ENCODE peak calls at places on chromosomes 11 and 22, in six cellular contexts. One of them, this sample, is unnamed.

GRCh38 chr22:43378011-43378704 is 33.7 kb upstream of the MPPED1 start:
- DNase-seq in IMR-90: peak; percentile 3
- DNase-seq in ovary: peak; percentile 56
- DNase-seq in body of pancreas: peak; percentile 79
- DNase-seq in spleen: no peak
- DNase-seq in tibial nerve: peak; percentile 40
- DNase-seq in this sample: no peak

GRCh38 chr11:45414082-45414481 is 127.9 kb upstream of the SYT13 start:
- DNase-seq in tibial nerve: no peak
- DNase-seq in IMR-90: no peak
- DNase-seq in spleen: no peak
- DNase-seq in ovary: no peak
- DNase-seq in body of pancreas: no peak
- DNase-seq in this sample: no peak

GRCh38 chr11:65429724-65430405 is 7.3 kb downstream of the NEAT1 start:
- DNase-seq in body of pancreas: peak; percentile 82
- DNase-seq in tibial nerve: peak; percentile 57
- DNase-seq in IMR-90: peak; percentile 80
- DNase-seq in spleen: peak; percentile 91
- DNase-seq in ovary: peak; percentile 75
- DNase-seq in this sample: peak; percentile 89

GRCh38 chr11:108670381-108670930 is 5.6 kb downstream of the DDX10 start:
- DNase-seq in tibial nerve: no peak
- DNase-seq in ovary: no peak
- DNase-seq in spleen: no peak
- DNase-seq in body of pancreas: no peak
- DNase-seq in IMR-90: no peak
- DNase-seq in this sample: no peak

GRCh38 chr22:44336962-44337657 is 24.4 kb upstream of the SHISAL1 start:
- DNase-seq in IMR-90: no peak
- DNase-seq in tibial nerve: no peak
- DNase-seq in ovary: no peak
- DNase-seq in body of pancreas: no peak
- DNase-seq in spleen: no peak
- DNase-seq in this sample: no peak

GRCh38 chr11:122398167-122398566 is 257.4 kb upstream of the UBASH3B start:
- DNase-seq in spleen: no peak
- DNase-seq in tibial nerve: no peak
- DNase-seq in IMR-90: peak; percentile 12
- DNase-seq in body of pancreas: no peak
- DNase-seq in ovary: no peak
- DNase-seq in this sample: no peak

GRCh38 chr22:31474743-31475142 is 14.9 kb downstream of the EIF4ENIF1 start:
- DNase-seq in IMR-90: peak; percentile 89
- DNase-seq in ovary: no peak
- DNase-seq in tibial nerve: no peak
- DNase-seq in spleen: no peak
- DNase-seq in body of pancreas: no peak
- DNase-seq in this sample: no peak

GRCh38 chr11:28878025-28878424 is 769.8 kb downstream of the METTL15 start:
- DNase-seq in ovary: no peak
- DNase-seq in tibial nerve: no peak
- DNase-seq in IMR-90: peak; percentile 14
- DNase-seq in body of pancreas: no peak
- DNase-seq in spleen: no peak
- DNase-seq in this sample: no peak

GRCh38 chr11:126884192-126884973 is 116.2 kb downstream of the KIRREL3 start:
- DNase-seq in IMR-90: no peak
- DNase-seq in ovary: no peak
- DNase-seq in spleen: no peak
- DNase-seq in tibial nerve: no peak
- DNase-seq in body of pancreas: no peak
- DNase-seq in this sample: no peak

DNA sequence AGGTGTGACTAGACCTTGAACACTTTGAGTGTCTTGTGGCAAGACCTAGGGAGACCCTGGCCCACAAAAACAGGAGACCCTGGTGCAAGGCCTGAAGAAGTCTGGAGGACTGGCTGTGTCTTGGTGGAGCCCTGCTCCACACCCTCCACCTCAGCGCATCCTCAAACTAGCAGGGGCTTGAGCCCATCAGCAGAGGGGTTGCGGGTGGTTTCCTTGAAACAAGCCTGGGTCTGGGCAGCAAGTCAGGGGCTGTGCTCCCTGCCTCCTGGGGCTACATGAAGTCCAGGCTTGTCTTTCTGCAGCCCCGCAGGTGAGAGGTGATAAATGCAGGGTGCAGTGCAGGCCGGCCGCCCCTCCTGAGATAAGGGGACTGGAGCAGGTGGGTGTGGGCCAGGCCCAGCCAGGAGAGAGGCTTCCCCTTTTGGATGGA is 2.9 kb downstream of the CDKN1C start:
- DNase-seq in body of pancreas: no peak
- DNase-seq in tibial nerve: no peak
- DNase-seq in ovary: no peak
- DNase-seq in IMR-90: no peak
- DNase-seq in spleen: no peak
- DNase-seq in this sample: no peak
- H3K4me3 ChIP-seq in body of pancreas: no peak overlapping the region
- H3K4me3 ChIP-seq in tibial nerve: no peak overlapping the region
- H3K4me3 ChIP-seq in ovary: peak overlapping the region; percentile 75
- H3K4me3 ChIP-seq in IMR-90: no peak overlapping the region
- H3K4me3 ChIP-seq in spleen: peak overlapping the region; percentile 54
- H3K4me3 ChIP-seq in this sample: peak overlapping the region; percentile 77

GRCh38 chr11:1258401-1259075 is 35.7 kb downstream of the MUC5B start:
- DNase-seq in ovary: no peak
- DNase-seq in body of pancreas: no peak
- DNase-seq in tibial nerve: no peak
- DNase-seq in spleen: no peak
- DNase-seq in IMR-90: no peak
- DNase-seq in this sample: no peak
- H3K9me3 ChIP-seq in ovary: no peaks in the 10 kb centered on the region
- H3K9me3 ChIP-seq in body of pancreas: no peaks in the 10 kb centered on the region
- H3K9me3 ChIP-seq in tibial nerve: no peaks in the 10 kb centered on the region
- H3K9me3 ChIP-seq in spleen: no peaks in the 10 kb centered on the region
- H3K9me3 ChIP-seq in IMR-90: peaks cover 2% of the 10 kb centered on the region
- H3K9me3 ChIP-seq in this sample: no peaks in the 10 kb centered on the region

GRCh38 chr22:20507253-20508066 is at the start of gene MED15:
- DNase-seq in body of pancreas: peak; percentile 91
- DNase-seq in ovary: peak; percentile 89
- DNase-seq in IMR-90: peak; percentile 89
- DNase-seq in tibial nerve: peak; percentile 87
- DNase-seq in spleen: peak; percentile 98
- DNase-seq in this sample: peak; percentile 96
- TF ChIP-seq CTCF in body of pancreas: no peak
- TF ChIP-seq CTCF in ovary: no peak
- TF ChIP-seq CTCF in IMR-90: no peak
- TF ChIP-seq CTCF in tibial nerve: no peak
- TF ChIP-seq CTCF in spleen: no peak
- TF ChIP-seq CTCF in this sample: peak; percentile 40

GRCh38 chr11:6319879-6320410 is 356 bp downstream of the CAVIN3 start:
- DNase-seq in body of pancreas: peak; percentile 91
- DNase-seq in spleen: peak; percentile 83
- DNase-seq in tibial nerve: peak; percentile 89
- DNase-seq in ovary: peak; percentile 87
- DNase-seq in IMR-90: peak; percentile 91
- DNase-seq in this sample: peak; percentile 90

GRCh38 chr11:6319001-6319878 is 1.1 kb downstream of the CAVIN3 start:
- DNase-seq in body of pancreas: peak; percentile 41
- DNase-seq in spleen: peak; percentile 76
- DNase-seq in ovary: peak; percentile 57
- DNase-seq in IMR-90: peak; percentile 34
- DNase-seq in tibial nerve: peak; percentile 8
- DNase-seq in this sample: peak; percentile 47

GRCh38 chr11:6321356-6321755 is 1.1 kb upstream of the CAVIN3 start:
- DNase-seq in spleen: no peak
- DNase-seq in tibial nerve: no peak
- DNase-seq in IMR-90: no peak
- DNase-seq in body of pancreas: no peak
- DNase-seq in ovary: no peak
- DNase-seq in this sample: no peak

GRCh38 chr11:6321961-6322362 is 1.7 kb upstream of the CAVIN3 start:
- DNase-seq in tibial nerve: no peak
- DNase-seq in spleen: no peak
- DNase-seq in IMR-90: peak; percentile 82
- DNase-seq in body of pancreas: no peak
- DNase-seq in ovary: no peak
- DNase-seq in this sample: no peak

GRCh38 chr11:6320411-6321207 is at the start of gene CAVIN3:
- DNase-seq in IMR-90: peak; percentile 85
- DNase-seq in spleen: peak; percentile 80
- DNase-seq in ovary: peak; percentile 86
- DNase-seq in tibial nerve: peak; percentile 85
- DNase-seq in body of pancreas: peak; percentile 79
- DNase-seq in this sample: peak; percentile 73
- H3K4me3 ChIP-seq in IMR-90: peak within 1 kb of the TSS; percentile 69
- H3K4me3 ChIP-seq in spleen: peak within 1 kb of the TSS; percentile 20
- H3K4me3 ChIP-seq in ovary: peak within 1 kb of the TSS; percentile 70
- H3K4me3 ChIP-seq in tibial nerve: peak within 1 kb of the TSS; percentile 78
- H3K4me3 ChIP-seq in body of pancreas: peak within 1 kb of the TSS; percentile 8
- H3K4me3 ChIP-seq in this sample: peak within 1 kb of the TSS; percentile 61

GRCh38 chr22:24035296-24035695 is 24.2 kb downstream of the CABIN1 start:
- DNase-seq in IMR-90: no peak
- DNase-seq in tibial nerve: no peak
- DNase-seq in body of pancreas: no peak
- DNase-seq in spleen: no peak
- DNase-seq in ovary: no peak
- DNase-seq in this sample: no peak

GRCh38 chr22:24029304-24029703 is 18.2 kb downstream of the CABIN1 start:
- DNase-seq in spleen: no peak
- DNase-seq in body of pancreas: no peak
- DNase-seq in IMR-90: no peak
- DNase-seq in ovary: no peak
- DNase-seq in tibial nerve: no peak
- DNase-seq in this sample: no peak

GRCh38 chr22:24037851-24038765 is 27.0 kb downstream of the CABIN1 start:
- DNase-seq in body of pancreas: no peak
- DNase-seq in IMR-90: no peak
- DNase-seq in spleen: no peak
- DNase-seq in tibial nerve: no peak
- DNase-seq in ovary: no peak
- DNase-seq in this sample: no peak

GRCh38 chr22:24030186-24030702 is 19.1 kb downstream of the CABIN1 start:
- DNase-seq in ovary: no peak
- DNase-seq in spleen: no peak
- DNase-seq in body of pancreas: no peak
- DNase-seq in IMR-90: no peak
- DNase-seq in tibial nerve: no peak
- DNase-seq in this sample: no peak

GRCh38 chr22:24033731-24034130 is 22.6 kb downstream of the CABIN1 start:
- DNase-seq in tibial nerve: no peak
- DNase-seq in body of pancreas: no peak
- DNase-seq in IMR-90: no peak
- DNase-seq in spleen: no peak
- DNase-seq in ovary: no peak
- DNase-seq in this sample: no peak
- H3K9me3 ChIP-seq in tibial nerve: no peaks in the 10 kb centered on the region
- H3K9me3 ChIP-seq in body of pancreas: no peaks in the 10 kb centered on the region
- H3K9me3 ChIP-seq in IMR-90: no peaks in the 10 kb centered on the region
- H3K9me3 ChIP-seq in spleen: no peaks in the 10 kb centered on the region
- H3K9me3 ChIP-seq in ovary: no peaks in the 10 kb centered on the region
- H3K9me3 ChIP-seq in this sample: no peaks in the 10 kb centered on the region

GRCh38 chr11:72685560-72686480 is 11.6 kb upstream of the PDE2A start:
- DNase-seq in IMR-90: peak; percentile 19
- DNase-seq in tibial nerve: peak; percentile 53
- DNase-seq in spleen: no peak
- DNase-seq in ovary: peak; percentile 48
- DNase-seq in body of pancreas: peak; percentile 51
- DNase-seq in this sample: peak; percentile 74

GRCh38 chr11:72686639-72687215 is 12.5 kb upstream of the PDE2A start:
- DNase-seq in ovary: no peak
- DNase-seq in spleen: no peak
- DNase-seq in IMR-90: peak; percentile 16
- DNase-seq in tibial nerve: no peak
- DNase-seq in body of pancreas: no peak
- DNase-seq in this sample: no peak

GRCh38 chr11:72687326-72687725 is 13.1 kb upstream of the PDE2A start:
- DNase-seq in spleen: no peak
- DNase-seq in body of pancreas: no peak
- DNase-seq in IMR-90: no peak
- DNase-seq in ovary: no peak
- DNase-seq in tibial nerve: no peak
- DNase-seq in this sample: no peak

GRCh38 chr11:72688486-72688885 is 14.3 kb upstream of the PDE2A start:
- DNase-seq in spleen: no peak
- DNase-seq in body of pancreas: no peak
- DNase-seq in IMR-90: no peak
- DNase-seq in ovary: no peak
- DNase-seq in tibial nerve: no peak
- DNase-seq in this sample: no peak

GRCh38 chr11:72688929-72689328 is 14.7 kb upstream of the PDE2A start:
- DNase-seq in body of pancreas: no peak
- DNase-seq in tibial nerve: no peak
- DNase-seq in spleen: no peak
- DNase-seq in ovary: no peak
- DNase-seq in IMR-90: no peak
- DNase-seq in this sample: no peak
- TF ChIP-seq CTCF in body of pancreas: no peak
- TF ChIP-seq CTCF in tibial nerve: no peak
- TF ChIP-seq CTCF in spleen: no peak
- TF ChIP-seq CTCF in ovary: no peak
- TF ChIP-seq CTCF in IMR-90: no peak
- TF ChIP-seq CTCF in this sample: no peak

GRCh38 chr22:35363571-35364086 is 17.3 kb upstream of the HMOX1 start:
- DNase-seq in IMR-90: no peak
- DNase-seq in ovary: no peak
- DNase-seq in spleen: no peak
- DNase-seq in body of pancreas: no peak
- DNase-seq in tibial nerve: no peak
- DNase-seq in this sample: no peak
- H3K4me3 ChIP-seq in IMR-90: no peak overlapping the region
- H3K4me3 ChIP-seq in ovary: no peak overlapping the region
- H3K4me3 ChIP-seq in spleen: no peak overlapping the region
- H3K4me3 ChIP-seq in body of pancreas: no peak overlapping the region
- H3K4me3 ChIP-seq in tibial nerve: no peak overlapping the region
- H3K4me3 ChIP-seq in this sample: no peak overlapping the region

DNA sequence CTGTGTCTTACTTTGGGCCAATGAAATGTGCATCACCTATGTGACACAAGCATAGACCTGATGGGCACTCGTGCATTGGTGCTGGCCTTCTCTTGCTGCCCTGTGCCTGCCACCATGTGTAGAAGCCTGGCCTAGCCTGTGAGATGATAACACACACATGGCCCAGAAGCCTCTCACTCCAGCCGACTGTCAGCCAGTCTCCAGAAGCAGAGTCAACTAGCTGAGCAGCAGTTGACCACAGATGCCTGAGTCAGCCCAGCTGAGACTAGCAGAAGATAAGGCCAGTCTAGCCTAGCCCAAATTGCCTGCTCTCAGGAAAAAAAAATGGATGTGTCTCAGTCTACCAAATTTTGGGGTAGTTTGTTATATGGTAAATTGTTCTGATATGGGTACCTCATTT is 46.2 kb downstream of the CSNK2A3 start:
- DNase-seq in tibial nerve: no peak
- DNase-seq in ovary: no peak
- DNase-seq in IMR-90: peak; percentile 37
- DNase-seq in body of pancreas: no peak
- DNase-seq in spleen: no peak
- DNase-seq in this sample: no peak
- H3K9me3 ChIP-seq in tibial nerve: no peaks in the 10 kb centered on the region
- H3K9me3 ChIP-seq in ovary: no peaks in the 10 kb centered on the region
- H3K9me3 ChIP-seq in IMR-90: no peaks in the 10 kb centered on the region
- H3K9me3 ChIP-seq in body of pancreas: no peaks in the 10 kb centered on the region
- H3K9me3 ChIP-seq in spleen: no peaks in the 10 kb centered on the region
- H3K9me3 ChIP-seq in this sample: no peaks in the 10 kb centered on the region